ENCODE peak calls at places on chromosome X, in six cellular contexts. K is GM12878, J is SK-N-SH, B is K562, M is HCT116, S is H1. L is an unnamed sample.
A peak's percentile ranks its signal among the peaks of the same experiment; 100 is the strongest.

GRCh38 chrX:39176105-39176504 is 374.8 kb downstream of the MID1IP1 start:
- DNase-seq in M (no peak), B (no peak), J (no peak), K (no peak), S (no peak), L (no peak)

GRCh38 chrX:120791013-120791643 is 84.5 kb downstream of the CT47B1 start:
- DNase-seq in K (no peak), J (no peak), S (no peak), M (peak; percentile 19), B (no peak), L (peak; percentile 70)

GRCh38 chrX:17291998-17292658 is 82.9 kb upstream of the NHS start:
- DNase-seq in J (no peak), S (no peak), K (no peak), M (no peak), B (no peak), L (no peak)

GRCh38 chrX:107996124-107996523 is 14.0 kb upstream of the TEX13B start:
- DNase-seq in K (no peak), M (no peak), B (no peak), J (no peak), S (no peak), L (no peak)

GRCh38 chrX:34859191-34859590 is 83.4 kb upstream of the FAM47B start:
- DNase-seq in M (no peak), K (no peak), J (no peak), S (no peak), B (no peak), L (no peak)

GRCh38 chrX:41621236-41621651 is 67.5 kb upstream of the GPR34 start:
- DNase-seq in S (no peak), J (peak; percentile 40), M (no peak), B (peak; percentile 20), K (no peak), L (peak; percentile 1)

GRCh38 chrX:5402461-5402860 is 826.2 kb downstream of the NLGN4X start:
- DNase-seq in M (no peak), K (no peak), S (no peak), J (no peak), B (no peak), L (no peak)

GRCh38 chrX:12013220-12013619 is 125.1 kb upstream of the FRMPD4 start:
- DNase-seq in M (no peak), K (no peak), S (no peak), B (no peak), J (no peak), L (peak; percentile 27)

GRCh38 chrX:29662101-29662500 is 553.3 kb upstream of the MAGEB2 start:
- DNase-seq in S (no peak), K (no peak), M (no peak), J (no peak), B (no peak), L (peak; percentile 83)

GRCh38 chrX:71632923-71633657 is 14.8 kb upstream of the CXCR3 start:
- DNase-seq in J (no peak), B (no peak), M (no peak), S (no peak), K (no peak), L (no peak)

GRCh38 chrX:79515529-79515928 is 148.4 kb upstream of the ITM2A start:
- DNase-seq in S (peak; percentile 42), B (no peak), K (no peak), M (no peak), J (no peak), L (no peak)

GRCh38 chrX:113962338-113962737 is 621.5 kb upstream of the HTR2C start:
- DNase-seq in J (no peak), B (no peak), K (no peak), S (no peak), M (no peak), L (no peak)

GRCh38 chrX:65674351-65674893 is 7.0 kb downstream of the MSN start:
- DNase-seq in K (no peak), B (no peak), J (no peak), S (no peak), M (no peak), L (peak; percentile 43)

GRCh38 chrX:68584221-68584620 is 63.2 kb upstream of the STARD8 start:
- DNase-seq in M (no peak), J (no peak), B (peak; percentile 39), S (no peak), K (no peak), L (no peak)

GRCh38 chrX:123138473-123138872 is 45.6 kb upstream of the GRIA3 start:
- DNase-seq in K (no peak), J (no peak), B (no peak), S (no peak), M (no peak), L (no peak)

GRCh38 chrX:115616943-115617563 is 56.1 kb downstream of the PLS3 start:
- DNase-seq in M (peak; percentile 66), B (no peak), K (peak; percentile 58), J (peak; percentile 3), S (no peak), L (peak; percentile 49)

GRCh38 chrX:130393451-130394074 is 8.1 kb upstream of the GPR119 start:
- DNase-seq in K (no peak), M (peak; percentile 18), B (no peak), S (peak; percentile 50), J (peak; percentile 64), L (peak; percentile 50)

GRCh38 chrX:24767557-24767956 is 73.8 kb downstream of the POLA1 start:
- DNase-seq in M (no peak), K (no peak), S (no peak), J (no peak), B (no peak), L (no peak)

GRCh38 chrX:31508338-31508737 is 436.5 kb upstream of the FTHL17 start:
- DNase-seq in B (no peak), M (no peak), J (peak; percentile 26), S (no peak), K (no peak), L (peak; percentile 39)

GRCh38 chrX:95885074-95885473 is 799.6 kb upstream of the DIAPH2 start:
- DNase-seq in J (no peak), K (no peak), B (no peak), M (no peak), S (no peak), L (peak; percentile 90)

GRCh38 chrX:10177004-10177396 is 20.2 kb downstream of the CLCN4 start:
- DNase-seq in S (no peak), J (no peak), K (no peak), M (no peak), B (no peak), L (no peak)

GRCh38 chrX:10174810-10175209 is 18.0 kb downstream of the CLCN4 start:
- DNase-seq in B (no peak), J (no peak), K (no peak), M (no peak), S (no peak), L (no peak)

GRCh38 chrX:10175317-10175871 is 18.6 kb downstream of the CLCN4 start:
- DNase-seq in S (no peak), B (no peak), M (no peak), J (no peak), K (no peak), L (peak; percentile 23)

GRCh38 chrX:10177620-10178019 is 20.8 kb downstream of the CLCN4 start:
- DNase-seq in B (no peak), J (no peak), S (no peak), K (no peak), M (no peak), L (peak; percentile 61)

DNA sequence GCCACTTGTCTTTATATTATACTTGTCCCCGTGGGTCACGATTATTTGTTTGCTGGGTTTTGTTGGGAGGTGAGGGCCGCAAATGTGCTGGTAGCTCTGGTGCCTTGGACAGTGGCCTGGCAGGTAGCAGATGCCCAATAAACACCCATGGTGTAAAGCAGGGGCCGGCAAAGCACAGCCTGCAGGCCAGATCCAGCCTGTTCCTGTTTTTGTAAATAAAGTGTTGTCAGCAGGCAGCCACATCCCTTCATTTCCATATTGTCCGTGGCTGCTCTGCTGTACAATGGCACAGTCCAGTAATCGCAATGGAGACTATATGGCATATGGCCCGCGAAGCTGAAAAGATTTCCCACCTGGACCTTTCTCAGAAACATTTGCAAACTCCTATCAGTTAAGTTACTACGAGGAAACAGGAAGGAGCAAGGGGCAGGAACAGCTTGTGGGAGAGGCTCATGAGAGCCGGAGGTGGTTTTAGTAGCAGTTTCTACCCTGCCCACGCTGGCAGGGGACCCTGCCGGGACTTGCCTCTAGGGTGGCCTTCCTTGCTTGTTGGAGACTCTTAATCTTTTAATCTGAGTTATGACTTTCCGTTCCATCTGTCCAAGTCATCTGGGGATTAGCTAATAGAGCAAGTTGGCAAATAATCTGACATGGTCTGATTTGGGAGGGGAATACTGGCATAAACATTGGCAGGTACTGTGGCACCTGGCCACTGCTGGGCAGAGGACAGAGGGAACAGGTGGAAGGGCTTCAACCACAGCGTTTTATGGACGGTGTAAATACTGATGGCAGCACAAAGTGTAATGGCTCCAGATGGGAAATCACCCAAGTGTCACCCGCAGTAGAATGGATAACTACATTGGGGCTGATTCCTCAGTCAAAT is 19.6 kb downstream of the CLCN4 start:
- DNase-seq in B (no peak), J (no peak), M (no peak), S (no peak), K (no peak), L (no peak)
- TF ChIP-seq MAX in B (no peak), J (no peak), M (no peak), S (no peak), K (no peak), L (no peak)

DNA sequence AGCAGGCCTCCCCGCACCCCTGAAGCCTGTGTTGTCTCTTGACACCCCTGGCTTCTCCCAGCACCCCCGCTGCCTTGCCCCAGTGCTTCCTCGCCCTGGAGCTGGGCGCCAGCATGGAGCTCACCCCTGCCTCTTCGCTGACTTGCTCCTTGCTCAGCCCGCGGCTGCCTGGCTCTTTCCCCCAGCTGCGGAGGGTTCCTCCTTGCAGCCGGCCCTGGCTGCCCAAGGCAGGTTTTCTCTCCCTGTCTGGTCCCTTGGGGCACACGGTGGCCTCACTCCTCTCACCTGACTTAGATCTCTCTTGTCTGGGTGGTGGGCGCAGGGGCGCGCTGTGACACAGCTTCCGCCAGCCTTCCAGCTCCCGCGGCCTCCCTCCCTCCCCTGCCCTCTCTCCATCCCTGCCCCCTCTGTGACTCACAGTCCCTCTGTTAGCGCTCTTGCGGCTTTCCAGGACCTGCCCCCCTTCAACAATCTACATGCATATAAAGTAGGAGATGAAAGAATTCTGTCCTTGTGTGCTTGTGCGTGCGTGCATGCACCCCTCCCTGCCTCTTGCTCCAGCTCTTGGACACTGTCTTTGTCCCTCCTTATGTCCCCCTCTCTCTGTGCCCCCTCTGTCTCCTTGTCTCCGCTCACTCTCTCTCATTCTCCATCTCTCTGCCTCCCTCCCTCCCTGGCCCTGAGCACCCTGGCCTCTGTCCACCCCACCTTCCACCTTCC is 2.2 kb downstream of the PLXNB3 start:
- DNase-seq in J (peak; percentile 74), S (no peak), M (no peak), B (peak; percentile 72), K (no peak), L (peak; percentile 58)
- TF ChIP-seq POLR2AphosphoS5 in J (no peak), S (no peak), M (no peak), B (peak; percentile 66), K (no peak), L (peak; percentile 28)

GRCh38 chrX:9316096-9316495 is 148.8 kb upstream of the TBL1X start:
- DNase-seq in K (no peak), J (no peak), B (no peak), M (no peak), S (no peak), L (no peak)
- TF ChIP-seq MAX in K (no peak), J (no peak), B (no peak), M (no peak), S (no peak), L (no peak)

GRCh38 chrX:21167028-21167427 is 207.2 kb upstream of the CNKSR2 start:
- DNase-seq in S (no peak), K (no peak), J (no peak), M (no peak), B (no peak), L (no peak)

GRCh38 chrX:21174439-21174838 is 199.8 kb upstream of the CNKSR2 start:
- DNase-seq in K (no peak), M (no peak), B (no peak), S (no peak), J (no peak), L (no peak)

GRCh38 chrX:21166302-21166982 is 207.8 kb upstream of the CNKSR2 start:
- DNase-seq in K (no peak), M (no peak), B (no peak), J (no peak), S (no peak), L (no peak)

GRCh38 chrX:21168401-21169160 is 205.6 kb upstream of the CNKSR2 start:
- DNase-seq in B (no peak), M (no peak), S (no peak), K (no peak), J (no peak), L (no peak)
- TF ChIP-seq POLR2AphosphoS5 in B (no peak), M (no peak), S (no peak), K (no peak), J (no peak), L (no peak)